ENCODE peak calls at places on chromosomes 2 and 18, in four cellular contexts. C is K562, U is A549, A is HepG2. Y is an unnamed sample.

GRCh38 chr2:29817846-29818680 is 103.3 kb downstream of the ALK start:
- DNase-seq in A (no peak), U (no peak), C (no peak), Y (no peak)

GRCh38 chr2:61135510-61135909 is 26.5 kb upstream of the C2orf74 start:
- DNase-seq in A (peak), U (no peak), C (peak), Y (no peak)

GRCh38 chr18:23812566-23813440 is 123.5 kb downstream of the LAMA3 start:
- DNase-seq in U (peak), C (peak), A (no peak), Y (no peak)

GRCh38 chr2:176533505-176534193 is 264.4 kb downstream of the MTX2 start:
- DNase-seq in U (no peak), A (no peak), C (no peak), Y (no peak)

GRCh38 chr2:85797959-85798358 is 44.2 kb downstream of the ATOH8 start:
- DNase-seq in U (peak), C (peak), A (peak), Y (no peak)

GRCh38 chr2:108314586-108315296 is 26.0 kb downstream of the SULT1C2 start:
- DNase-seq in U (no peak), C (no peak), A (no peak), Y (no peak)

GRCh38 chr2:28583899-28584553 is 88.2 kb downstream of the PLB1 start:
- DNase-seq in A (peak), C (peak), U (peak), Y (no peak)

GRCh38 chr2:23385351-23385747 is 370 bp downstream of the KLHL29 start:
- DNase-seq in U (peak), C (no peak), A (no peak), Y (peak)

GRCh38 chr2:44358498-44358897 is 2.8 kb downstream of the PREPL start:
- DNase-seq in U (no peak), A (no peak), C (peak), Y (no peak)

GRCh38 chr2:44364604-44365003 is 2.9 kb downstream of the CAMKMT start:
- DNase-seq in C (peak), A (no peak), U (no peak), Y (no peak)

GRCh38 chr2:44361330-44362206 is at the start of the genes CAMKMT and PREPL:
- DNase-seq in C (peak), A (peak), U (peak), Y (peak)

GRCh38 chr2:44360749-44361329 is 455 bp downstream of the PREPL start:
- DNase-seq in C (peak), U (peak), A (peak), Y (no peak)

DNA sequence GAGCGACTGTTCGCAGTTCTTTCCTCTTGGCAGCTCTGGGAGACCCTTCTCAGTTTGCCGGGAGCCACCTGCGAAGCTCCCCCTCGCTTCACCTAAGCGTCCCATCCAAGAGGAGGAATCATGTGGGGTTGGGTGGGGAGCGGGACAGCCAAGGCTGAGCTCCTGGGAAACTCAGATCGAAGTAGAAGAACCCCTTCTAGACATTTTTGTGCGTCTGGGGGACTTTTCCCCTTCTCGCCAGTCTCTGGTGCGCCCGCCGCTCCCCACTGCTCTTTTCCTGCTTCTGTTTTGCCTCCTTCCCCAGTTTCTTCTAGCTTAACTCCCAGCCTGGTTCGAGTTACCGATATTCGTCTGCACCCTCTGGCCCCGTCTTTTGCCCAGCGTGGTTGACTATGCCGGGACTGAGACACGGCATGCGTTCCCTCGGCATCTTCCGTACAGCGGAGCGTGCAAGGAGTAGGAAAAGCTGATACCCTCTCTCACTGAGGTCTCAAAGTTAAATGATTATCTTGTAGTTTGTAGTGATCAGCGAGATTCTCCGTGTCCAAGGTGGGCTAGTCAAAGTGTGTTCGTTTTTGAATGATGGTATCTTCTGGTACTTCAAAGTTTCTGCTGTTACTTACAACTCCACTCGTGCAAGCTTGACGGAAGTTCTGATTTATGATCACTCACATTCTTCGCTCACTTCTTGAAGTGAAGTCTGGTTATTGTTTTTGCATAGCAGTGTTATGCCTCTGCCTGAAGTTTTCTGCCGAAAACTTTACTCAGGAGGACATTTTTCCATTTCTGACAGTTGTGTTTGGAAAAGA is 664 bp downstream of the CAMKMT start:
- DNase-seq in U (peak), A (peak), C (peak), Y (peak)
- TF ChIP-seq NR3C1 in U (no peak), A (no peak), C (no peak), Y (no peak)

GRCh38 chr2:136234261-136234660 is 116.3 kb upstream of the CXCR4 start:
- DNase-seq in U (no peak), C (no peak), A (no peak), Y (no peak)
- TF ChIP-seq MAX in U (no peak), C (no peak), A (no peak), Y (no peak)

GRCh38 chr2:203097735-203098134 is 83.1 kb downstream of the NBEAL1 start:
- DNase-seq in C (peak), A (peak), U (no peak), Y (no peak)
- TF ChIP-seq NR3C1 in C (no peak), A (no peak), U (no peak), Y (no peak)

GRCh38 chr2:127681288-127681771 is 6.0 kb upstream of the LIMS2 start:
- DNase-seq in U (no peak), A (no peak), C (no peak), Y (no peak)
- TF ChIP-seq MAX in U (no peak), A (no peak), C (no peak), Y (no peak)

DNA sequence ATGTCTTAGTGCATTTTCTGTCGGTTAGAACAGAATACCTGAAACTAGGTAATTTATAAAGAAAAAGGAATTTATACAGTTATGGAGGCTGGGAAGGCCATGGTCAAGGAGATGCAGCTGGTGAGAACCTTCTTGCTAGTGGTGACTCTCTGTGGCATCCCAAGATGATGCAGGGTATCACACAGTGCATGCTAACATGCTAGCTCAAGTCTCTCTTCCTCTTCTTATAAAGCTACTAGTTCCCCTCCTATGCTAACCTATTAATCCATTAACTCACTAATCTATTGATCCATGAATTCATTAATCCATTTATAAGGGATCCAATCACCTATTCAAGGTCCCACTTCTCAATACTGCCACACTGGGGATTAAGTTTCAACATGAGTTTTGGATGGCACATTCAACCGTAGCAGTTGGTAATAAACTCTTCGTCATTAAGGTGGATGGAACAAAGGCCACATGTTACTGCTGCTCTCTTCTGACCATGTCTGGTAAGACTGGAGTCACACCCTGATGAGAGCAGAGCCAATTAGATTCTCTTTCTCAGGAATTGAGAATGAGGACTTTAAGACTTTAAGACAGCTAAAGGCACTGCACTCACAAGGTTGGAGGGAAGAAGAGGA is 211.6 kb upstream of the SMAD7 start:
- DNase-seq in C (no peak), A (no peak), U (no peak), Y (no peak)
- TF ChIP-seq NR3C1 in C (no peak), A (no peak), U (no peak), Y (no peak)

DNA sequence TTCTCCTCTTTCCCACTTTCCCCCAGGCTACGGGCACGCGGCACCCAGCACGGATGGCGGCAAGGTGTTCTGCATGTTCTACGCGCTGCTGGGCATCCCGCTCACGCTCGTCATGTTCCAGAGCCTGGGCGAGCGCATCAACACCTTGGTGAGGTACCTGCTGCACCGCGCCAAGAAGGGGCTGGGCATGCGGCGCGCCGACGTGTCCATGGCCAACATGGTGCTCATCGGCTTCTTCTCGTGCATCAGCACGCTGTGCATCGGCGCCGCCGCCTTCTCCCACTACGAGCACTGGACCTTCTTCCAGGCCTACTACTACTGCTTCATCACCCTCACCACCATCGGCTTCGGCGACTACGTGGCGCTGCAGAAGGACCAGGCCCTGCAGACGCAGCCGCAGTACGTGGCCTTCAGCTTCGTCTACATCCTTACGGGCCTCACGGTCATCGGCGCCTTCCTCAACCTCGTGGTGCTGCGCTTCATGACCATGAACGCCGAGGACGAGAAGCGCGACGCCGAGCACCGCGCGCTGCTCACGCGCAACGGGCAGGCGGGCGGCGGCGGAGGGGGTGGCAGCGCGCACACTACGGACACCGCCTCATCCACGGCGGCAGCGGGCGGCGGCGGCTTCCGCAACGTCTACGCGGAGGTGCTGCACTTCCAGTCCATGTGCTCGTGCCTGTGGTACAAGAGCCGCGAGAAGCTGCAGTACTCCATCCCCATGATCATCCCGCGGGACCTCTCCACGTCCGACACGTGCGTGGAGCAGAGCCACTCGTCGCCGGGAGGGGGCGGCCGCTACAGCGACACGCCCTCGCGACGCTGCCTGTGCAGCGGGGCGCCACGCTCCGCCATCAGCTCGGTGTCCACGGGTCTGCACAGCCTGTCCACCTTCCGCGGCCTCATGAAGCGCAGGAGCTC is 35.4 kb downstream of the KCNK3 start:
- DNase-seq in C (no peak), A (no peak), U (no peak), Y (no peak)
- TF ChIP-seq MAX in C (peak), A (no peak), U (no peak), Y (no peak)

GRCh38 chr2:96907405-96908041 is 37.6 kb upstream of the SEMA4C start:
- DNase-seq in C (no peak), U (no peak), A (no peak), Y (peak)
- TF ChIP-seq NR3C1 in C (no peak), U (no peak), A (no peak), Y (no peak)

Y was measured in WTC11.